ENCODE peak calls at places on chromosome 15, in seven cellular contexts. H is left ventricle myocardium inferior; N is tibial nerve; R is CD8-positive, alpha-beta memory T cell; S is colonic mucosa; D is tibial artery; Q is lung. A is an unnamed sample. For H3K9me3, the result is how much of the 10 kb centered on the place peaks cover.

GRCh38 chr15:92614791-92615785 is 40.5 kb downstream of the FAM174B start:
- DNase-seq in S (no peak), H (no peak), N (no peak), D (peak), R (no peak), Q (no peak), A (no peak)

GRCh38 chr15:80265021-80265420 is 13.0 kb upstream of the CTXND1 start:
- DNase-seq in Q (no peak), R (no peak), N (no peak), H (no peak), D (peak), S (no peak), A (no peak)

GRCh38 chr15:60362318-60363023 is 35.3 kb downstream of the ANXA2 start:
- DNase-seq in H (no peak), S (no peak), R (no peak), Q (no peak), N (no peak), D (no peak), A (no peak)

GRCh38 chr15:77032647-77033416 is 37.9 kb downstream of the PSTPIP1 start:
- DNase-seq in H (no peak), Q (no peak), S (peak), D (no peak), R (no peak), N (peak), A (no peak)

GRCh38 chr15:70258369-70259029 is 160.8 kb upstream of the TLE3 start:
- DNase-seq in R (peak), H (peak), D (no peak), N (no peak), Q (no peak), S (peak), A (peak)

GRCh38 chr15:66619152-66619903 is 53.5 kb upstream of the LCTL start:
- DNase-seq in N (peak), R (peak), H (peak), D (peak), S (peak), Q (peak), A (no peak)

GRCh38 chr15:66452971-66453580 is 44.5 kb downstream of the SNAPC5 start:
- DNase-seq in R (no peak), Q (no peak), N (peak), S (no peak), H (no peak), D (no peak), A (no peak)

GRCh38 chr15:81170504-81170903 is 26.2 kb upstream of the IL16 start:
- DNase-seq in Q (no peak), H (no peak), D (no peak), R (no peak), N (no peak), S (no peak), A (no peak)

GRCh38 chr15:37291920-37292319 is 191.6 kb upstream of the MEIS2 start:
- DNase-seq in R (no peak), S (no peak), N (no peak), D (no peak), H (no peak), Q (no peak), A (no peak)

GRCh38 chr15:85692873-85693272 is 101.9 kb downstream of the KLHL25 start:
- DNase-seq in N (no peak), R (no peak), Q (no peak), D (no peak), H (no peak), S (no peak), A (no peak)

GRCh38 chr15:42133356-42133755 is 23.1 kb downstream of the PLA2G4F start:
- DNase-seq in D (no peak), Q (no peak), S (peak), R (no peak), H (no peak), N (no peak), A (no peak)

GRCh38 chr15:31327674-31328424 is 1.2 kb downstream of the KLF13 start:
- DNase-seq in Q (peak), R (peak), D (peak), N (no peak), H (peak), S (peak), A (peak)

GRCh38 chr15:68511073-68511991 is 67.5 kb upstream of the CORO2B start:
- DNase-seq in H (peak), D (no peak), N (no peak), Q (no peak), R (no peak), S (no peak), A (no peak)

GRCh38 chr15:93422476-93422875 is 333.5 kb upstream of the RGMA start:
- DNase-seq in N (no peak), D (no peak), S (no peak), R (no peak), Q (no peak), H (no peak), A (no peak)

GRCh38 chr15:65392368-65392767 is 14.6 kb upstream of the IGDCC3 start:
- DNase-seq in N (no peak), Q (no peak), H (peak), S (no peak), D (no peak), R (no peak), A (no peak)

GRCh38 chr15:38260077-38260476 is 7.4 kb downstream of the SPRED1 start:
- DNase-seq in N (no peak), R (no peak), D (no peak), S (no peak), H (no peak), Q (no peak), A (no peak)

GRCh38 chr15:78640840-78641733 is at the start of gene CHRNB4:
- DNase-seq in D (no peak), Q (no peak), H (no peak), R (peak), N (no peak), S (peak), A (no peak)

GRCh38 chr15:57444877-57445513 is 68.7 kb downstream of the CGNL1 start:
- DNase-seq in N (no peak), S (no peak), Q (no peak), R (no peak), D (no peak), H (no peak), A (no peak)

GRCh38 chr15:45548753-45549520 is 26.4 kb upstream of the SLC30A4 start:
- DNase-seq in Q (no peak), S (no peak), H (no peak), R (no peak), N (no peak), D (no peak), A (no peak)

GRCh38 chr15:95604634-95605036 is 725.9 kb upstream of the NR2F2 start:
- DNase-seq in S (peak), D (no peak), R (no peak), H (no peak), N (no peak), Q (no peak), A (no peak)

GRCh38 chr15:40192942-40193341 is 32.1 kb downstream of the BUB1B start:
- DNase-seq in H (no peak), S (no peak), N (no peak), D (no peak), R (no peak), Q (no peak), A (no peak)

GRCh38 chr15:78195735-78196201 is 38.6 kb downstream of the ACSBG1 start:
- DNase-seq in S (peak), N (no peak), D (no peak), Q (no peak), R (peak), H (no peak), A (peak)

GRCh38 chr15:92954578-92954977 is 54.5 kb downstream of the CHD2 start:
- DNase-seq in D (no peak), Q (no peak), R (no peak), H (no peak), S (no peak), N (no peak), A (no peak)

GRCh38 chr15:59252137-59252536 is 45.5 kb downstream of the LDHAL6B start:
- DNase-seq in R (no peak), N (no peak), H (no peak), Q (no peak), D (no peak), S (no peak), A (no peak)

GRCh38 chr15:37015476-37015875 is 84.9 kb downstream of the MEIS2 start:
- DNase-seq in H (no peak), Q (no peak), S (no peak), R (no peak), D (no peak), N (no peak), A (no peak)

GRCh38 chr15:71713191-71713798 is 97.1 kb upstream of the NR2E3 start:
- DNase-seq in D (no peak), H (no peak), R (no peak), N (no peak), Q (no peak), S (no peak), A (no peak)

GRCh38 chr15:37792351-37792750 is 142.1 kb upstream of the TMCO5A start:
- DNase-seq in R (no peak), H (no peak), N (no peak), Q (no peak), S (no peak), D (no peak), A (no peak)

GRCh38 chr15:80957976-80958375 is 31.6 kb downstream of the MESD start:
- DNase-seq in S (no peak), Q (no peak), R (no peak), H (no peak), N (no peak), D (no peak), A (no peak)

GRCh38 chr15:47806008-47806407 is 88.7 kb downstream of the SEMA6D start:
- DNase-seq in H (no peak), N (no peak), Q (no peak), D (no peak), S (no peak), R (no peak), A (no peak)

GRCh38 chr15:88615303-88616107 is 5.6 kb upstream of the AEN start:
- DNase-seq in Q (no peak), S (peak), R (no peak), N (no peak), D (no peak), H (no peak), A (no peak)

GRCh38 chr15:26391556-26392229 is 381.2 kb downstream of the GABRB3 start:
- DNase-seq in Q (no peak), H (no peak), N (no peak), D (no peak), S (no peak), R (no peak), A (no peak)

GRCh38 chr15:26392956-26393355 is 379.9 kb downstream of the GABRB3 start:
- DNase-seq in N (no peak), H (no peak), Q (no peak), S (no peak), R (no peak), D (no peak), A (no peak)

GRCh38 chr15:26394801-26395200 is 378.1 kb downstream of the GABRB3 start:
- DNase-seq in S (no peak), D (no peak), N (no peak), R (no peak), Q (no peak), H (peak), A (no peak)
- H3K9me3 ChIP-seq in S (under half), D (under half), N (under half), R (under half), Q (under half), H (under half), A (under half)

GRCh38 chr15:99580061-99580460 is 14.3 kb downstream of the MEF2A start:
- DNase-seq in D (no peak), H (no peak), R (no peak), S (no peak), N (no peak), Q (no peak), A (no peak)
- H3K9me3 ChIP-seq in D (under half), H (under half), R (under half), S (under half), N (under half), Q (under half), A (under half)

GRCh38 chr15:25181290-25182097 is 226.7 kb downstream of the SNRPN start:
- DNase-seq in S (peak), R (no peak), H (peak), Q (no peak), D (peak), N (no peak), A (no peak)

GRCh38 chr15:25184356-25185155 is 229.8 kb downstream of the SNRPN start:
- DNase-seq in D (no peak), H (peak), S (no peak), Q (no peak), R (no peak), N (no peak), A (no peak)

GRCh38 chr15:25182098-25182478 is 227.3 kb downstream of the SNRPN start:
- DNase-seq in S (no peak), Q (no peak), D (no peak), R (no peak), N (no peak), H (peak), A (no peak)

GRCh38 chr15:25183581-25184330 is 229.0 kb downstream of the SNRPN start:
- DNase-seq in D (peak), Q (no peak), N (no peak), R (no peak), H (peak), S (no peak), A (no peak)

GRCh38 chr15:25182736-25183445 is 228.1 kb downstream of the SNRPN start:
- DNase-seq in S (no peak), Q (no peak), D (peak), H (peak), R (no peak), N (no peak), A (peak)
- H3K9me3 ChIP-seq in S (under half), Q (under half), D (half or more), H (half or more), R (under half), N (under half), A (under half)

DNA sequence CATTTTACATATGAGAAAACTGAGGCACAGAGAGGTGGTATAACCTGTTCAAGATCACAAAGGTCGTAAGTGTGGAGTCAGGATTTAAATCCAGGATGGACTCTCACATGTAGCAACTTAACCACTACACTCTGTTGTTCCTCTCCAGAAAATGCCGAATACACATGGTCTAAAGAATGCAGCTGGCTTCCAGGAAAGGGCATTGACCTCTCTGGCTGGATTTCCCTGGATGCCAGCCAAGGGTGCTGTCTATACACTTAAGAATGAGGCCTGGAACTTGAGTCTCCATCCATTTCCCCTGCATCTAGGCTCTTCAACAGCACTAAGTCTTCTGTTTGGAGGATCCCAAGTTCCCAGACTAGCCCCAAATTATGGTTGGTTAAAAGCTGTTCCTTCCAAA is 60.5 kb downstream of the CERS3 start:
- DNase-seq in H (peak), D (no peak), S (no peak), N (no peak), R (no peak), Q (no peak), A (no peak)
- H3K9me3 ChIP-seq in H (under half), D (under half), S (under half), N (under half), R (under half), Q (under half), A (under half)

GRCh38 chr15:63405683-63406456 is 24.2 kb upstream of the CA12 start:
- DNase-seq in N (no peak), H (no peak), D (no peak), R (no peak), S (no peak), Q (no peak), A (no peak)
- H3K9me3 ChIP-seq in N (under half), H (under half), D (under half), R (under half), S (under half), Q (under half), A (under half)

GRCh38 chr15:26382416-26383086 is 390.3 kb downstream of the GABRB3 start:
- DNase-seq in Q (no peak), D (no peak), H (no peak), N (no peak), R (no peak), S (no peak), A (no peak)
- H3K9me3 ChIP-seq in Q (under half), D (under half), H (under half), N (under half), R (under half), S (under half), A (under half)

A was measured in T-helper 17 cell.